ENCODE peak calls at places on chromosome 1, in five cellular contexts. I is iPS DF 19.7, W is T-helper 1 cell, Q is GM13976, J is foreskin keratinocyte. Z is an unnamed sample.

GRCh38 chr1:22817462-22817861 is 106.8 kb downstream of the EPHB2 start:
- DNase-seq in I (no peak), W (no peak), Q (no peak), J (no peak), Z (no peak)

GRCh38 chr1:29706936-29707335 is 470.6 kb downstream of the PTPRU start:
- DNase-seq in I (peak; percentile 50), W (no peak), Q (peak; percentile 88), J (no peak), Z (no peak)

GRCh38 chr1:210244746-210245367 is 12.3 kb downstream of the SERTAD4 start:
- DNase-seq in I (no peak), W (no peak), Q (no peak), J (no peak), Z (no peak)

GRCh38 chr1:94974824-94975223 is 47.9 kb upstream of the CNN3 start:
- DNase-seq in I (no peak), W (no peak), Q (no peak), J (peak; percentile 72), Z (no peak)

GRCh38 chr1:214455971-214456867 is 95.2 kb downstream of the PTPN14 start:
- DNase-seq in I (no peak), W (no peak), Q (no peak), J (no peak), Z (no peak)

GRCh38 chr1:7366286-7366954 is 404.7 kb upstream of the VAMP3 start:
- DNase-seq in I (no peak), W (no peak), Q (no peak), J (no peak), Z (no peak)

GRCh38 chr1:1367238-1367796 is 7.7 kb downstream of the AURKAIP1 start:
- DNase-seq in I (no peak), W (no peak), Q (no peak), J (no peak), Z (no peak)

GRCh38 chr1:39139723-39140360 is 64.7 kb upstream of the MACF1 start:
- DNase-seq in I (no peak), W (no peak), Q (no peak), J (no peak), Z (no peak)

GRCh38 chr1:152448095-152448494 is 34.0 kb upstream of the CRNN start:
- DNase-seq in I (no peak), W (no peak), Q (no peak), J (no peak), Z (no peak)

GRCh38 chr1:6033986-6034749 is 11.5 kb upstream of the KCNAB2 start:
- DNase-seq in I (peak; percentile 47), W (no peak), Q (no peak), J (no peak), Z (peak; percentile 35)

GRCh38 chr1:154583691-154584212 is 16.2 kb downstream of the CHRNB2 start:
- DNase-seq in I (no peak), W (no peak), Q (no peak), J (no peak), Z (no peak)

GRCh38 chr1:202349263-202349928 is 897 bp downstream of the PPP1R12B start:
- DNase-seq in I (no peak), W (no peak), Q (peak; percentile 28), J (no peak), Z (no peak)

GRCh38 chr1:234584431-234584805 is 25.6 kb downstream of the IRF2BP2 start:
- DNase-seq in I (no peak), W (no peak), Q (no peak), J (no peak), Z (no peak)

GRCh38 chr1:33047839-33048305 is 11.2 kb upstream of the AK2 start:
- DNase-seq in I (no peak), W (no peak), Q (no peak), J (peak; percentile 24), Z (no peak)

GRCh38 chr1:44531785-44532566 is 126.9 kb downstream of the RNF220 start:
- DNase-seq in I (no peak), W (no peak), Q (no peak), J (peak; percentile 63), Z (no peak)

GRCh38 chr1:112706505-112707216 is at the start of gene RHOC:
- DNase-seq in I (no peak), W (no peak), Q (peak; percentile 93), J (no peak), Z (peak; percentile 19)

GRCh38 chr1:175195798-175196197 is 3.2 kb upstream of the KIAA0040 start:
- DNase-seq in I (no peak), W (no peak), Q (peak; percentile 34), J (peak; percentile 80), Z (no peak)